ENCODE peak calls at places on chromosome 6, in five cellular contexts. C is HepG2, T is K562, S is GM12878, N is H1. Y is an unnamed sample.

GRCh38 chr6:10417681-10418104 is 2.8 kb upstream of the TFAP2A start:
- DNase-seq in T (no peak), S (no peak), C (no peak), N (no peak), Y (peak; percentile 58)

GRCh38 chr6:106069478-106069877 is 16.7 kb upstream of the PRDM1 start:
- DNase-seq in N (no peak), S (no peak), C (peak; percentile 12), T (no peak), Y (no peak)

GRCh38 chr6:151633517-151634335 is 139.9 kb downstream of the CCDC170 start:
- DNase-seq in C (peak; percentile 80), S (no peak), T (no peak), N (no peak), Y (no peak)

GRCh38 chr6:108163267-108163643 is 2.6 kb upstream of the NR2E1 start:
- DNase-seq in C (no peak), T (no peak), N (no peak), S (no peak), Y (no peak)

GRCh38 chr6:73719041-73719440 is 23.0 kb downstream of the CD109 start:
- DNase-seq in N (no peak), T (no peak), C (no peak), S (no peak), Y (no peak)

GRCh38 chr6:157420497-157420896 is 39.5 kb downstream of the ZDHHC14 start:
- DNase-seq in S (no peak), T (no peak), C (no peak), N (no peak), Y (no peak)

GRCh38 chr6:85240787-85241186 is 209.1 kb upstream of the NT5E start:
- DNase-seq in T (no peak), S (no peak), C (no peak), N (no peak), Y (no peak)

GRCh38 chr6:73739097-73739496 is 43.1 kb downstream of the CD109 start:
- DNase-seq in S (no peak), N (no peak), T (peak; percentile 45), C (peak; percentile 66), Y (no peak)

GRCh38 chr6:170080169-170080827 is 210.6 kb downstream of the DLL1 start:
- DNase-seq in C (no peak), S (no peak), N (no peak), T (no peak), Y (no peak)

GRCh38 chr6:41700577-41701347 is 34.6 kb downstream of the TFEB start:
- DNase-seq in C (no peak), N (no peak), S (no peak), T (no peak), Y (peak; percentile 50)

GRCh38 chr6:29995346-29995777 is 53.0 kb downstream of the HLA-A start:
- DNase-seq in S (no peak), C (no peak), T (no peak), N (no peak), Y (no peak)

GRCh38 chr6:32164295-32164694 is at the start of gene EGFL8:
- DNase-seq in T (no peak), C (no peak), S (no peak), N (no peak), Y (no peak)

GRCh38 chr6:163711615-163712568 is 297.4 kb downstream of the QKI start:
- DNase-seq in C (peak; percentile 11), N (no peak), S (peak; percentile 72), T (no peak), Y (no peak)

GRCh38 chr6:66226099-66226498 is 519.1 kb upstream of the EYS start:
- DNase-seq in S (no peak), C (no peak), T (no peak), N (no peak), Y (no peak)

GRCh38 chr6:114564302-114564933 is 221.6 kb upstream of the HS3ST5 start:
- DNase-seq in T (no peak), N (no peak), S (no peak), C (no peak), Y (no peak)

GRCh38 chr6:159720708-159721107 is 6.6 kb upstream of the WTAP start:
- DNase-seq in S (no peak), C (peak; percentile 82), N (no peak), T (peak; percentile 58), Y (no peak)

GRCh38 chr6:13261464-13261994 is 66.8 kb downstream of the TBC1D7 start:
- DNase-seq in S (peak; percentile 80), N (no peak), T (no peak), C (no peak), Y (no peak)

GRCh38 chr6:127300411-127300810 is 33.7 kb downstream of the RNF146 start:
- DNase-seq in N (peak; percentile 27), S (no peak), C (no peak), T (no peak), Y (no peak)

GRCh38 chr6:121999458-122000065 is 399.9 kb upstream of the HSF2 start:
- DNase-seq in S (no peak), T (no peak), C (no peak), N (no peak), Y (no peak)

GRCh38 chr6:136073216-136073615 is 176.9 kb downstream of the MTFR2 start:
- DNase-seq in T (no peak), C (no peak), N (no peak), S (no peak), Y (no peak)

GRCh38 chr6:26500102-26500501 is at the start of gene BTN1A1:
- DNase-seq in S (no peak), C (no peak), T (no peak), N (no peak), Y (peak; percentile 20)

GRCh38 chr6:16564430-16564829 is 196.8 kb downstream of the ATXN1 start:
- DNase-seq in C (no peak), T (no peak), S (no peak), N (no peak), Y (no peak)

GRCh38 chr6:2225422-2226392 is 19.7 kb downstream of the GMDS start:
- DNase-seq in N (no peak), S (no peak), C (peak; percentile 99), T (no peak), Y (no peak)

GRCh38 chr6:15483060-15483459 is 179.8 kb downstream of the DTNBP1 start:
- DNase-seq in T (no peak), S (no peak), C (peak; percentile 14), N (no peak), Y (no peak)

GRCh38 chr6:15481892-15482291 is 180.9 kb downstream of the DTNBP1 start:
- DNase-seq in T (peak; percentile 82), N (no peak), S (no peak), C (no peak), Y (no peak)

GRCh38 chr6:15479761-15480160 is 183.1 kb downstream of the DTNBP1 start:
- DNase-seq in C (no peak), S (no peak), T (no peak), N (no peak), Y (no peak)

GRCh38 chr6:15481414-15481813 is 181.4 kb downstream of the DTNBP1 start:
- DNase-seq in S (no peak), N (no peak), T (no peak), C (no peak), Y (no peak)

GRCh38 chr6:15480546-15480945 is 182.3 kb downstream of the DTNBP1 start:
- DNase-seq in N (no peak), C (no peak), S (no peak), T (no peak), Y (no peak)
- TF ChIP-seq CREB1 in N (no peak), C (no peak), S (no peak), T (no peak), Y (no peak)

GRCh38 chr6:83365931-83366330 is 64.9 kb downstream of the ME1 start:
- DNase-seq in N (no peak), C (no peak), T (no peak), S (no peak), Y (no peak)
- TF ChIP-seq ATF2 in N (no peak), C (no peak), T (no peak), S (no peak), Y (no peak)

GRCh38 chr6:138685781-138686180 is 87.8 kb upstream of the CCDC28A start:
- DNase-seq in S (no peak), N (no peak), C (no peak), T (no peak), Y (no peak)

GRCh38 chr6:138688580-138688979 is 85.0 kb upstream of the CCDC28A start:
- DNase-seq in S (no peak), N (no peak), C (no peak), T (no peak), Y (no peak)

GRCh38 chr6:138689849-138690248 is 83.7 kb upstream of the CCDC28A start:
- DNase-seq in T (no peak), C (no peak), N (no peak), S (no peak), Y (no peak)

GRCh38 chr6:138682722-138683521 is 90.6 kb upstream of the CCDC28A start:
- DNase-seq in N (no peak), C (no peak), S (no peak), T (peak; percentile 45), Y (no peak)

DNA sequence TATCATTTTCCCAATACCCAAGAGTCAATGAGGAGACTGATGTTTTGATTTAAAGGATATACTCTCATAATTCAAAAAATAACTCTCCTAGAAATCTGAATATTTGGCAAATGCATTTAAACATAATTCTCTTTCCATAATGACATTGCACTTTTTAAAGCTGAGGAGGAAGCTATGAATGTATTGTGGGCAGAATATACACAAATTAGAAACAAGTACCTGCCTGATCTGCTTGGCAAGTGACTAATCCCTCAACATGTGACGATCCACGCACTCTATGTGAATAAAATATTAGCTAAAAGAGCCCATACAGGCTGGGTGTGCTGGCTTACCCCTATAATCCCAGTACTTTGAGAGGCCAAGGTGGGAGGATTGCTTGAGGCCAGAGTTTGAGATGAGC is 88.3 kb upstream of the CCDC28A start:
- DNase-seq in S (no peak), N (no peak), C (no peak), T (no peak), Y (no peak)
- TF ChIP-seq CREB1 in S (no peak), N (no peak), C (no peak), T (no peak), Y (no peak)

GRCh38 chr6:75288023-75288422 is 3.4 kb upstream of the TMEM30A start:
- DNase-seq in S (no peak), T (no peak), C (no peak), N (no peak), Y (no peak)
- TF ChIP-seq ATF2 in S (no peak), T (no peak), C (no peak), N (no peak), Y (no peak)

GRCh38 chr6:33372532-33373123 is 19.0 kb upstream of the KIFC1 start:
- DNase-seq in S (no peak), C (no peak), T (no peak), N (no peak), Y (no peak)
- TF ChIP-seq CREB1 in S (no peak), C (no peak), T (no peak), N (no peak), Y (no peak)

DNA sequence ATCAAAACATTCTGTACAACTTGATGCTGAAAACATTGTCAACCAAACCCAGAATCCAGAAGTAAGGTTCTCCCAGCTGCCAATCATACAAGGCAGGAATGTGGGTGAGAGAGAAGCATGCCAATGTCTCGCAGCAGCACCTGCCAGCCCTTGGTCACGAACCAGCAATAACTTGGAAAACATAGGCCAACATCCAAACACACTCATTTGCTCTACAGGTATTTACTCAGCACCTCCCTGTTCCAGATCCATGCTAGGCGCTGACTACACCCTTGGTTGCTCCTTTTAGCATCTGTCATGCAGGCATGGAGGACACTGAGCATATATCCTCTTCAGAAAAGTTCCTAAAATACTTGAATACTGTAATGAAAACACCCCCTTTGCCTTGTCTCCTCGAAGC is 63.6 kb downstream of the FAXC start:
- DNase-seq in T (no peak), C (no peak), S (no peak), N (no peak), Y (no peak)
- TF ChIP-seq ATF2 in T (no peak), C (no peak), S (no peak), N (no peak), Y (no peak)

GRCh38 chr6:68880050-68880449 is 245.0 kb downstream of the ADGRB3 start:
- DNase-seq in N (no peak), T (no peak), S (no peak), C (no peak), Y (no peak)
- TF ChIP-seq CREB1 in N (no peak), T (no peak), S (no peak), C (no peak), Y (no peak)